ENCODE peak calls at places on chromosomes 5 and 9, in four cellular contexts. X, P, V and W are unnamed samples.

GRCh38 chr9:86408121-86408520 is 53.9 kb upstream of the TUT7 start:
- DNase-seq in P (peak), X (no peak), V (peak), W (no peak)

GRCh38 chr5:179257190-179257741 is 88.0 kb downstream of the ADAMTS2 start:
- DNase-seq in P (no peak), X (peak), V (no peak), W (no peak)

GRCh38 chr5:181020716-181021115 is 19.4 kb upstream of the BTNL9 start:
- DNase-seq in V (no peak), P (no peak), X (no peak), W (no peak)

GRCh38 chr9:27162045-27162444 is 53.0 kb downstream of the TEK start:
- DNase-seq in V (peak), P (peak), X (no peak), W (no peak)

GRCh38 chr5:109656829-109657228 is 32.9 kb upstream of the MAN2A1 start:
- DNase-seq in V (peak), P (peak), X (no peak), W (peak)

GRCh38 chr5:140672455-140673186 is 755 bp downstream of the DND1 start:
- DNase-seq in P (no peak), X (no peak), V (peak), W (no peak)

GRCh38 chr9:130034570-130034969 is 8.4 kb downstream of the FNBP1 start:
- DNase-seq in V (peak), X (no peak), P (peak), W (no peak)

GRCh38 chr5:93603711-93604118 is 20.7 kb downstream of the NR2F1 start:
- DNase-seq in V (no peak), X (no peak), P (no peak), W (no peak)

GRCh38 chr9:91419222-91420191 is 4.1 kb downstream of the NFIL3 start:
- DNase-seq in V (peak), P (peak), X (peak), W (no peak)

GRCh38 chr5:1875481-1875842 is 7.3 kb downstream of the IRX4 start:
- DNase-seq in V (no peak), X (no peak), P (no peak), W (no peak)

GRCh38 chr5:61796773-61797172 is 464.7 kb downstream of the ZSWIM6 start:
- DNase-seq in V (no peak), X (no peak), P (no peak), W (no peak)

GRCh38 chr5:147968855-147969254 is 62.5 kb upstream of the C5orf46 start:
- DNase-seq in X (no peak), V (no peak), P (no peak), W (no peak)

GRCh38 chr9:114098021-114098659 is 952 bp downstream of the KIF12 start:
- DNase-seq in P (no peak), X (peak), V (peak), W (no peak)

GRCh38 chr9:96491079-96491879 is 41.3 kb downstream of the HABP4 start:
- DNase-seq in V (no peak), X (no peak), P (peak), W (no peak)

GRCh38 chr5:96279796-96280542 is 153.1 kb downstream of the PCSK1 start:
- DNase-seq in V (no peak), X (no peak), P (peak), W (no peak)

GRCh38 chr5:372911-373709 is 51.6 kb downstream of the AHRR start:
- DNase-seq in X (no peak), P (no peak), V (no peak), W (peak)

GRCh38 chr9:89312154-89312616 is 1.2 kb downstream of the CKS2 start:
- DNase-seq in P (no peak), V (peak), X (no peak), W (no peak)

GRCh38 chr5:179803651-179804598 is 2.7 kb downstream of the MGAT4B start:
- DNase-seq in X (peak), V (no peak), P (peak), W (peak)

GRCh38 chr9:19967567-19968459 is 179.0 kb upstream of the SLC24A2 start:
- DNase-seq in X (no peak), P (no peak), V (peak), W (no peak)

GRCh38 chr5:76851713-76852369 is 2.0 kb downstream of the S100Z start:
- DNase-seq in X (no peak), P (no peak), V (no peak), W (no peak)

GRCh38 chr5:82812575-82812974 is 264.6 kb downstream of the TMEM167A start:
- DNase-seq in P (peak), V (peak), X (no peak), W (no peak)

GRCh38 chr5:14204785-14205321 is 61.7 kb downstream of the TRIO start:
- DNase-seq in X (peak), P (peak), V (peak), W (no peak)

GRCh38 chr9:69945671-69946141 is 97.9 kb upstream of the MAMDC2 start:
- DNase-seq in X (peak), V (peak), P (peak), W (peak)

GRCh38 chr5:54703091-54703490 is 185.5 kb downstream of the SNX18 start:
- DNase-seq in X (peak), V (peak), P (peak), W (no peak)

GRCh38 chr5:31888513-31888912 is 249.6 kb downstream of the PDZD2 start:
- DNase-seq in X (no peak), P (no peak), V (no peak), W (no peak)

GRCh38 chr9:136791466-136792276 is 527 bp downstream of the TMEM141 start:
- DNase-seq in P (no peak), X (peak), V (peak), W (no peak)

GRCh38 chr5:139638090-139638735 is 9.9 kb upstream of the CXXC5 start:
- DNase-seq in P (peak), V (peak), X (peak), W (peak)

GRCh38 chr5:97164846-97165245 is 18.2 kb downstream of the RIOK2 start:
- DNase-seq in P (peak), X (no peak), V (peak), W (no peak)